ENCODE peak calls at places on chromosomes 7 and 10, in seven cellular contexts. Z is neuronal stem cell, G is IMR-90, C is H1, B is mesendoderm, U is H9, N is trophoblast cell. O is an unnamed sample.

GRCh38 chr10:70777063-70777875 is 7.9 kb downstream of the TBATA start:
- DNase-seq in Z (no peak), G (no peak), C (no peak), B (no peak), U (peak), N (no peak), O (no peak)

GRCh38 chr7:30594055-30594539 is 581 bp upstream of the GARS1 start:
- DNase-seq in Z (no peak), G (peak), C (peak), B (peak), U (peak), N (no peak), O (no peak)

GRCh38 chr7:11346312-11346711 is 372.6 kb downstream of the PHF14 start:
- DNase-seq in Z (no peak), G (no peak), C (no peak), B (no peak), U (no peak), N (no peak), O (no peak)

GRCh38 chr7:121244120-121244865 is 84.5 kb upstream of the WNT16 start:
- DNase-seq in Z (no peak), G (no peak), C (no peak), B (no peak), U (no peak), N (no peak), O (no peak)

GRCh38 chr7:47946581-47947354 is 1.5 kb downstream of the PKD1L1 start:
- DNase-seq in Z (no peak), G (no peak), C (no peak), B (no peak), U (no peak), N (no peak), O (no peak)

GRCh38 chr10:20147679-20148078 is 331.4 kb downstream of the PLXDC2 start:
- DNase-seq in Z (peak), G (no peak), C (no peak), B (no peak), U (no peak), N (no peak), O (no peak)

GRCh38 chr7:107150375-107151073 is 18.3 kb upstream of the HBP1 start:
- DNase-seq in Z (peak), G (peak), C (peak), B (peak), U (no peak), N (peak), O (peak)

GRCh38 chr10:119908201-119908600 is 15.7 kb downstream of the SEC23IP start:
- DNase-seq in Z (no peak), G (no peak), C (no peak), B (no peak), U (no peak), N (no peak), O (no peak)

GRCh38 chr7:13903997-13904396 is 85.5 kb downstream of the ETV1 start:
- DNase-seq in Z (no peak), G (peak), C (no peak), B (no peak), U (no peak), N (peak), O (peak)

GRCh38 chr10:127550861-127551260 is 1.8 kb downstream of the NPS start:
- DNase-seq in Z (no peak), G (no peak), C (no peak), B (no peak), U (no peak), N (no peak), O (no peak)

GRCh38 chr10:6494934-6495592 is 85.0 kb downstream of the PRKCQ start:
- DNase-seq in Z (no peak), G (no peak), C (no peak), B (no peak), U (no peak), N (no peak), O (no peak)

GRCh38 chr7:107813524-107813923 is 10.5 kb upstream of the SLC26A3 start:
- DNase-seq in Z (no peak), G (no peak), C (no peak), B (no peak), U (no peak), N (no peak), O (no peak)

GRCh38 chr10:133357293-133358151 is at the start of gene FUOM:
- DNase-seq in Z (peak), G (peak), C (peak), B (peak), U (peak), N (peak), O (peak)

GRCh38 chr10:63554666-63555065 is 33.5 kb downstream of the REEP3 start:
- DNase-seq in Z (no peak), G (peak), C (no peak), B (no peak), U (no peak), N (no peak), O (peak)

GRCh38 chr7:79837915-79838314 is 296.7 kb upstream of the GNAI1 start:
- DNase-seq in Z (no peak), G (no peak), C (no peak), B (peak), U (no peak), N (no peak), O (no peak)

GRCh38 chr7:156000601-156001396 is 188.5 kb upstream of the SHH start:
- DNase-seq in Z (no peak), G (no peak), C (peak), B (no peak), U (peak), N (no peak), O (no peak)

DNA sequence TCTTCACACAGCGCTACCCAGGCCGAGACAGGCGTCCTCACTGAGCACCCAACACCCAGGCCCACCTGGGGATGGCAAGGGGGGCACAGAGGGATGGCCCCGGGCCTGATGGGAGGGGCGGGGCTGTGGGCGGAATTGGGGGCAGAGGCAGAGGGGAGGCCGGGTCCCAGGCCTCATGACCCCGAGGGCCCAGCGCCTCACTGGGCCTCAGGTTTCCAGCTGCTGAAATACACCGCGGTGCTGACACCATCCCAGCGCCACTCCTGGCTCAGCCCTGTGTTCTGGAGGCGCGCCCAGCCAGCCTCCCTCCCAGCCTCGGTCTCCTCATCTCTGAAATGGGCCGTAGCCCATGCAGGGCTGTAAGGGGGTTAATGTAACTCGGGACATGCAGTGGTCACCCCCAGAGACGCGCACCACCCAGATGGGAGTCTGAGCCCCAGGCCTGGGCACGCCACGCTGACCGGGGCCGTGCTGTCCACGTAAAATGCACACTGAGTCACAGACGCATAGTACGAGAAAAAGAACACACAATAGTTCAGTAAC is 82.3 kb downstream of the UNCX start:
- DNase-seq in Z (no peak), G (no peak), C (no peak), B (no peak), U (no peak), N (no peak), O (no peak)
- H4K8ac ChIP-seq in Z (no peak), G (no peak), C (no peak), B (no peak), U (no peak), N (no peak), O (no peak)

DNA sequence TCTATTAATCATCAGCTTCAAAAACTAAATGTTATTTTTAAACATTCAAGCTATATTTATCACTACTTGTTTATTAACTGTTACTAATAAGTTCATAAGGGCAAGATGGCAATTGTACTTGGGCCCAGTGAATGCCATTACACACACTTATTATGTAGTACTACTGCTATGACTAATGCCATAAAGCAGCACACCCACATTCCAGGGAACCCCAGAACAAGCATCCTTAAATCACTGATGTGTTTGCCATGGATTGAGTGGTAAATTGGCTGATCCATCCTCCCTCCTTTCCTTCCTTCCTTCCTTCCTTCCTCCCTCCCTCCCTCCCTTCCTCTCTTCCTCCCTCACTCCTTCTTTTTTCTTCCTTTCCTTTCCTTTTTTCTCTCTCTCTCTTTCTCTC is 37.4 kb upstream of the RSU1 start:
- DNase-seq in Z (no peak), G (no peak), C (no peak), B (no peak), U (no peak), N (no peak), O (peak)
- H4K8ac ChIP-seq in Z (no peak), G (no peak), C (no peak), B (no peak), U (no peak), N (no peak), O (no peak)

GRCh38 chr7:143978585-143978984 is 21.5 kb upstream of the OR6B1 start:
- DNase-seq in Z (no peak), G (no peak), C (no peak), B (no peak), U (no peak), N (no peak), O (peak)
- H4K8ac ChIP-seq in Z (no peak), G (no peak), C (no peak), B (no peak), U (no peak), N (no peak), O (no peak)

GRCh38 chr10:24989867-24990266 is 26.1 kb downstream of the ENKUR start:
- DNase-seq in Z (no peak), G (peak), C (no peak), B (no peak), U (no peak), N (peak), O (no peak)
- H4K8ac ChIP-seq in Z (no peak), G (no peak), C (no peak), B (no peak), U (no peak), N (no peak), O (no peak)

DNA sequence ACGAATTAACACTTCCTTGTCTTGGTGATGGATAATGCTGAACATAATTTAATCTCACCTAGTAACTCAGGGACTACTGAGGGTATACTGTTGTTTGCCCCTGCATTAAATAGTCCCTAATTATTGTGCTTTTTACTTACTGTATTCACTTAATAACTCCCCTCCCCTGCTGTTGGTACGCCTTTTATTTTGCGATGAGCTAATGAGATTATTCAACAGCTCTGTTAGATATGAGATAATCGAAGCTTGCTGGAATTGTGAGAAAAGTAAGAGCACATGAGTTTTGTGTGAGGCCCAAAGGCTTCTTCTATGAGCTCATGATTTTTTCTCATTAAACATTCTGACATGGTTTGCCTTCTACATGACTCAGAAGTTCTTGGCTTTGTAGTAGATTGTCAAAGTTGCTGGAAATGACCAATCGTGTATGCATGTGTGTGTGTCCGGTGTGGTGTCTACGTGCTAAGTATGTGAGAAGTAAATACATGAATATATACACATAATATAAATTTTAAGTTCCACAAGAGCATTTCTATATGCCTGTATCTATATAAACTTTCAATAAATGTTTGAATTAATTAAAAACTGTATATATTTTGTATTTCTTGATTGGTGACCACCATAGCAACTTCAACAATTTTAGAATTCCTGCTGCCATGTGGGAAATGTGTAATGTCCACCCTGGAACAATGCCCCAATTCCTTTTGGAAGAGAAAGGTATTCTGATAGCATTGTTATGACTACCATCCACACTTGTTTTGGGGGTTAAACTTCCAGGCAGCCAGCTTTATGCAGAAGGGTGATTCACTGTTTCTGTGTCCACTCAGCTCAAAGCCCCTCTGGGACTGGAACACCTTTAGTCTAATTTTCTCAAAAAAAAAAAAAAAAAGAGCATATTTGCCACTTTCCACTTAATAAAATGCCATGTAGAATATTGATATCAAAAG is 106.2 kb downstream of the SAMD9 start:
- DNase-seq in Z (no peak), G (peak), C (no peak), B (no peak), U (no peak), N (peak), O (peak)
- H4K8ac ChIP-seq in Z (no peak), G (peak), C (no peak), B (no peak), U (no peak), N (no peak), O (no peak)